ENCODE peak calls at places on chromosomes 4 and X, in six cellular contexts. T is IMR-90, J is ovary, B is adrenal gland, I is gastrocnemius medialis, L is HCT116. E is an unnamed sample.

GRCh38 chr4:28636971-28637370 is 1776.3 kb downstream of the STIM2 start:
- DNase-seq in L (no peak), T (peak; percentile 59), J (no peak), B (no peak), I (no peak), E (no peak)

GRCh38 chr4:176534566-176534965 is 214.8 kb downstream of the SPCS3 start:
- DNase-seq in B (no peak), T (peak; percentile 95), L (no peak), I (no peak), J (no peak), E (no peak)

GRCh38 chr4:159227984-159228383 is 125.1 kb downstream of the RAPGEF2 start:
- DNase-seq in L (peak; percentile 48), B (peak; percentile 85), J (peak; percentile 58), I (no peak), T (peak; percentile 92), E (peak; percentile 9)

GRCh38 chr4:157781361-157781760 is 391.5 kb downstream of the GASK1B start:
- DNase-seq in B (no peak), T (no peak), J (no peak), I (no peak), L (no peak), E (no peak)

GRCh38 chrX:135737361-135738071 is 24.1 kb downstream of the CT45A1 start:
- DNase-seq in I (no peak), J (no peak), L (peak; percentile 0), B (no peak), T (peak; percentile 1), E (no peak)

GRCh38 chrX:40095588-40096394 is 2.0 kb downstream of the BCOR start:
- DNase-seq in J (peak; percentile 55), T (no peak), B (peak; percentile 31), L (no peak), I (no peak), E (no peak)

GRCh38 chr4:54992266-54992665 is 133.1 kb downstream of the KDR start:
- DNase-seq in L (no peak), B (no peak), J (no peak), T (no peak), I (no peak), E (no peak)

GRCh38 chr4:104487105-104487504 is 7.6 kb downstream of the CXXC4 start:
- DNase-seq in J (no peak), T (no peak), B (no peak), I (no peak), L (no peak), E (no peak)

GRCh38 chrX:129642641-129643040 is 12.1 kb downstream of the APLN start:
- DNase-seq in T (no peak), B (peak; percentile 64), L (no peak), J (no peak), I (no peak), E (no peak)

GRCh38 chr4:124953059-124953850 is 240.7 kb upstream of the ANKRD50 start:
- DNase-seq in J (no peak), I (no peak), L (no peak), T (peak; percentile 95), B (no peak), E (no peak)

GRCh38 chr4:5971077-5971447 is 47.2 kb downstream of the C4orf50 start:
- DNase-seq in L (no peak), T (no peak), B (no peak), I (no peak), J (no peak), E (no peak)

GRCh38 chrX:106698693-106699092 is 27.8 kb upstream of the RNF128 start:
- DNase-seq in T (peak; percentile 67), B (no peak), L (no peak), J (no peak), I (no peak), E (no peak)
- TF ChIP-seq POLR2A in T (no peak), B (no peak), L (no peak), J (no peak), I (no peak), E (no peak)

GRCh38 chrX:46573896-46574336 is 351 bp downstream of the CHST7 start:
- DNase-seq in B (peak; percentile 40), J (peak; percentile 56), L (no peak), I (no peak), T (peak; percentile 48), E (no peak)

GRCh38 chrX:46574337-46574940 is 874 bp downstream of the CHST7 start:
- DNase-seq in B (no peak), L (no peak), T (no peak), I (no peak), J (peak; percentile 40), E (no peak)

GRCh38 chrX:46572295-46572936 is 1.1 kb upstream of the CHST7 start:
- DNase-seq in B (no peak), L (no peak), I (no peak), J (no peak), T (no peak), E (no peak)

GRCh38 chrX:46574941-46575381 is 1.4 kb downstream of the CHST7 start:
- DNase-seq in T (no peak), L (no peak), B (peak; percentile 17), I (no peak), J (no peak), E (no peak)

DNA sequence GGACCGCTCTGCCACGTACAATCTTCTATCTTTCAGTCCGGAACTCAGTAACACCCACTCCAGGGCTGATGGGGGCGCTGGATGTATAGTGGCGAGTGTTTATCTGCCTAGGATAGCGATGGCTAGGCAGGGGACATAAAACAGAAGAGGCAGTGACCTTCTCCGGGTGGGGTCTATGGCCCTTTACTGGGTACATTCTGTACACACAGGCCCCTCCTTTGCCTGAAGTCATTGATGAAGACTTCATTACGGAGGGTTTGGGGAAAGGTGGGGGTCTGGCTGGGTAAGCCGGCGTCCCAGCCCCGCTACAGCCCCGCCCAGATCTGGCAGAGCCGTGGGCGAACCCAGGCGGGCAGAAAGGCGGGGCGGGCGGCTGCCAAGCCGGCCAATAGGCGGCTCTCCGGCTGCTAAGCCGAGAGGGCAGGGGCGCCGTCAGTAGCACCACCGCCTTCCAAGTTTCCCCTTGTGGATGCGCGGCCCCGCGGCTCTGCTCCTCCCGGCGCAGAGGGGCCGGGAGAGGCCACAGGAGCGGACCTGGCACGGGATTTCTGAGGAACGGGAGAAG is at the start of gene CHST7:
- DNase-seq in L (peak; percentile 46), T (peak; percentile 52), I (no peak), B (peak; percentile 54), J (peak; percentile 76), E (no peak)
- TF ChIP-seq POLR2A in L (no peak), T (peak; percentile 44), I (peak; percentile 57), B (peak; percentile 39), J (no peak), E (peak; percentile 51)

DNA sequence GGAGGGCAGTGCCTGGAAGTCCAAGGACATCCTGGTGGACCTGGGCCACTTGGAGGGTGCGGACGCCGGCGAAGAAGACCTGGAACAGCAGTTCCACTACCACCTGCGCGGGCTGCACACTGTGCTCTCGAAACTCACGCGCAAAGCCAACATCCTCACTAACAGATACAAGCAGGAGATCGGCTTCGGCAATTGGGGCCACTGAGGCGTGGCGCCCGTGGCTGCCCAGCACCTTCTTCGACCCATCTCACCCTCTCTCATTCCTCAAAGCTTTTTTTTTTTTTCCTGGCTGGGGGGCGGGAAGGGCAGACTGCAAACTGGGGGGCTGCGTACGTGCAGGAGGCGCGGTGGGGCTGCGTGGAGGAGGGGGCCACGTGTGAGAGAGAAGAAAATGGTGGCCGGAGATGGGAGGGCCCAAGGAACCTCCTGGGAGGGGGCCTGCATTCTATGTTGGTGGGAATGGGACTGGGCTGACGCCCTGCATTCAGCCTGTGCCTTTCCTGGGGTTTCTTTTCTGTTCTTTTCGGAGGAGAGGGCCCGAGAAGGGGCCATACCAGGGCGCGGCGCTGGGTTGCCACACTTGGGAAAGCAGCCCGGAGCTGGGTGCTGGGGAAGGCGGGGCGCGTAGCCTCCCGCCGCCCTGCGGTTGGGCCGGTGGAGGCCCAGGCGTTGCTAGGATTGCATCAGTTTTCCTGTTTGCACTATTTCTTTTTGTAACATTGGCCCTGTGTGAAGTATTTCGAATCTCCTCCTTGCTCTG is 4.2 kb downstream of the MID1IP1 start:
- DNase-seq in I (peak; percentile 25), T (peak; percentile 75), L (no peak), J (peak; percentile 64), B (peak; percentile 64), E (no peak)
- TF ChIP-seq POLR2A in I (peak; percentile 27), T (no peak), L (no peak), J (peak; percentile 37), B (no peak), E (no peak)

GRCh38 chrX:152824841-152825374 is 5.6 kb downstream of the CETN2 start:
- DNase-seq in L (no peak), J (no peak), B (no peak), I (no peak), T (peak; percentile 41), E (peak; percentile 13)

GRCh38 chrX:152833378-152833777 is 2.5 kb downstream of the NSDHL start:
- DNase-seq in L (no peak), J (no peak), B (peak; percentile 74), I (no peak), T (no peak), E (no peak)

GRCh38 chrX:152832520-152832919 is 1.7 kb downstream of the NSDHL start:
- DNase-seq in L (no peak), J (no peak), B (no peak), T (no peak), I (no peak), E (no peak)

GRCh38 chrX:152831391-152831790 is 528 bp downstream of the NSDHL start:
- DNase-seq in T (no peak), I (no peak), J (no peak), B (no peak), L (no peak), E (no peak)

DNA sequence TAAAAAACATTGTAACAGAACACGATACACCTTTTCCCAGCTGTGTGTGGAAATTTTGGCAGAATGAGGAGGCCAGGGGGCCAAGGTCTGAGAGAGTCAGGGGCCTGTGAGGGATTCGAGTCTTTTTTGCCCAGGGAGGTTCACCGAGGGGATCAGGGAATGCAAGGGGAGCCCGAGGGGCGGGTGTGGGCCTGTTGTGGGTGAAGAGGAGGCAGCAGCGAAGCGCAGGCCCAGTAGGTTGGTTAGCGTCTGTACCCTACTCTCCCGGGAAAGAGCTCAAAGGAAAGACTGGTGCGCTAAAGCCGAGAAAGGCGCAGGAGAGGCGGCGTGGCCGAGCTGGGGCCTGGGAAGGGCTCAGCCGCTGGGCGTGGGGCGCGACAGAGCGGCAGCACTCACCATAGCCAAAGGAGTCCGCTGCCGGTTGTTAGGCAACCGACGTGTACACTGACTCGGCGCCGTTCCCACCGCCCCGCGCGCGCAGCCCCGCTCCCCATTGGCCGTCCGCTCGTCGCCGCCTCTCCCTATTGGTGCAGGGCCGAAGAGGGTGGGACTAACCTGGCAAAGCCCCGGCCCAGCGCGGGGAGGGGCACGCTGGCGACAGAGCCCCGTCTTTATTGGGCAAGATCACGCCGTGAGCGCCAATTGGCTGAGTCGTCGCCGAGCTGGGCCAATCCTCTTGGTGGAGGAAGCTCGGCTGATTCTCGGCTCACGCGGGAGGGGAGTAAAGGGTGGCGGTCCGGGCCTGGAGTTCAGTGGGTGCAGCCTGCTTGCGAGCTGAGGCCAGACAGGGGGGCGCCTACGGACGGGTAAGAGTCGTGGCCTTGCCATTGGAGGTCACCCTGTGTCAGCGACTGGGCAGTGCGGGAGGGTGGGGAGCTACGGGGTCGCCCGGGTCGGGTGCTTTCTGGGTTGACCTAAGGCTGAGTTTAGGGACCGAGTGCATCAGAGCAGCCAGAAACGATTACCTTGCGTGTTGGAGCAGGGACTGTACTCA is at the start of the genes CETN2 and NSDHL:
- DNase-seq in T (peak; percentile 93), B (peak; percentile 97), L (peak; percentile 86), J (peak; percentile 95), I (peak; percentile 93), E (peak; percentile 89)
- TF ChIP-seq POLR2A in T (peak; percentile 82), B (no peak), L (no peak), J (no peak), I (peak; percentile 44), E (peak; percentile 58)